ENCODE peak calls at places on chromosomes 5 and 9, in nine cellular contexts. One of them, this sample, is unnamed.
A peak's percentile ranks its signal among the peaks of the same experiment; 100 is the strongest.

GRCh38 chr5:74027732-74028338 is 401.8 kb downstream of the ARHGEF28 start:
- DNase-seq in GM12864: no peak
- DNase-seq in lung: no peak
- DNase-seq in cardiac fibroblast: no peak
- DNase-seq in GM12878: no peak
- DNase-seq in dorsolateral prefrontal cortex: no peak
- DNase-seq in AG04450: no peak
- DNase-seq in MCF 10A: no peak
- DNase-seq in cardiac muscle cell: no peak
- DNase-seq in this sample: no peak

GRCh38 chr5:160492565-160492964 is 70.9 kb downstream of the PTTG1 start:
- DNase-seq in GM12864: no peak
- DNase-seq in lung: no peak
- DNase-seq in cardiac fibroblast: no peak
- DNase-seq in GM12878: no peak
- DNase-seq in dorsolateral prefrontal cortex: no peak
- DNase-seq in AG04450: no peak
- DNase-seq in MCF 10A: no peak
- DNase-seq in cardiac muscle cell: no peak
- DNase-seq in this sample: no peak

GRCh38 chr9:35696520-35697215 is 6.9 kb upstream of the TPM2 start:
- DNase-seq in GM12864: peak; percentile 33
- DNase-seq in lung: peak; percentile 55
- DNase-seq in cardiac fibroblast: peak; percentile 62
- DNase-seq in GM12878: no peak
- DNase-seq in dorsolateral prefrontal cortex: peak; percentile 59
- DNase-seq in AG04450: no peak
- DNase-seq in MCF 10A: peak; percentile 68
- DNase-seq in cardiac muscle cell: peak; percentile 65
- DNase-seq in this sample: peak; percentile 85

GRCh38 chr5:122076669-122077450 is 1.2 kb downstream of the LOX start:
- DNase-seq in GM12864: no peak
- DNase-seq in lung: peak; percentile 80
- DNase-seq in cardiac fibroblast: peak; percentile 86
- DNase-seq in GM12878: no peak
- DNase-seq in dorsolateral prefrontal cortex: peak; percentile 72
- DNase-seq in AG04450: no peak
- DNase-seq in MCF 10A: peak; percentile 94
- DNase-seq in cardiac muscle cell: peak; percentile 86
- DNase-seq in this sample: peak; percentile 72

GRCh38 chr9:8683496-8683895 is 883.9 kb upstream of the DMAC1 start:
- DNase-seq in GM12864: no peak
- DNase-seq in lung: no peak
- DNase-seq in cardiac fibroblast: no peak
- DNase-seq in GM12878: no peak
- DNase-seq in dorsolateral prefrontal cortex: no peak
- DNase-seq in AG04450: no peak
- DNase-seq in MCF 10A: no peak
- DNase-seq in cardiac muscle cell: no peak
- DNase-seq in this sample: no peak

GRCh38 chr9:70398145-70398556 is 16.3 kb downstream of the KLF9 start:
- DNase-seq in GM12864: peak; percentile 61
- DNase-seq in lung: no peak
- DNase-seq in cardiac fibroblast: no peak
- DNase-seq in GM12878: peak; percentile 55
- DNase-seq in dorsolateral prefrontal cortex: no peak
- DNase-seq in AG04450: no peak
- DNase-seq in MCF 10A: no peak
- DNase-seq in cardiac muscle cell: peak; percentile 39
- DNase-seq in this sample: peak; percentile 61

GRCh38 chr5:10099548-10099947 is 150.1 kb downstream of the ATPSCKMT start:
- DNase-seq in GM12864: no peak
- DNase-seq in lung: no peak
- DNase-seq in cardiac fibroblast: no peak
- DNase-seq in GM12878: no peak
- DNase-seq in dorsolateral prefrontal cortex: no peak
- DNase-seq in AG04450: no peak
- DNase-seq in MCF 10A: no peak
- DNase-seq in cardiac muscle cell: no peak
- DNase-seq in this sample: no peak

GRCh38 chr5:172778223-172778814 is 7.3 kb upstream of the DUSP1 start:
- DNase-seq in GM12864: no peak
- DNase-seq in lung: no peak
- DNase-seq in cardiac fibroblast: peak; percentile 75
- DNase-seq in GM12878: no peak
- DNase-seq in dorsolateral prefrontal cortex: no peak
- DNase-seq in AG04450: no peak
- DNase-seq in MCF 10A: peak; percentile 97
- DNase-seq in cardiac muscle cell: peak; percentile 76
- DNase-seq in this sample: no peak

GRCh38 chr9:90830051-90830450 is 28.4 kb downstream of the SYK start:
- DNase-seq in GM12864: no peak
- DNase-seq in lung: no peak
- DNase-seq in cardiac fibroblast: no peak
- DNase-seq in GM12878: no peak
- DNase-seq in dorsolateral prefrontal cortex: no peak
- DNase-seq in AG04450: no peak
- DNase-seq in MCF 10A: no peak
- DNase-seq in cardiac muscle cell: no peak
- DNase-seq in this sample: no peak

GRCh38 chr5:129361441-129362025 is 98.6 kb upstream of the ADAMTS19 start:
- DNase-seq in GM12864: no peak
- DNase-seq in lung: no peak
- DNase-seq in cardiac fibroblast: peak; percentile 39
- DNase-seq in GM12878: no peak
- DNase-seq in dorsolateral prefrontal cortex: no peak
- DNase-seq in AG04450: no peak
- DNase-seq in MCF 10A: peak; percentile 47
- DNase-seq in cardiac muscle cell: peak; percentile 43
- DNase-seq in this sample: no peak

GRCh38 chr9:110217656-110218099 is 9.7 kb upstream of the C9orf152 start:
- DNase-seq in GM12864: peak; percentile 18
- DNase-seq in lung: no peak
- DNase-seq in cardiac fibroblast: peak; percentile 74
- DNase-seq in GM12878: no peak
- DNase-seq in dorsolateral prefrontal cortex: no peak
- DNase-seq in AG04450: peak; percentile 8
- DNase-seq in MCF 10A: peak; percentile 50
- DNase-seq in cardiac muscle cell: peak; percentile 69
- DNase-seq in this sample: peak; percentile 37

GRCh38 chr9:70577671-70578070 is 163.2 kb upstream of the KLF9 start:
- DNase-seq in GM12864: no peak
- DNase-seq in lung: no peak
- DNase-seq in cardiac fibroblast: no peak
- DNase-seq in GM12878: no peak
- DNase-seq in dorsolateral prefrontal cortex: no peak
- DNase-seq in AG04450: no peak
- DNase-seq in MCF 10A: no peak
- DNase-seq in cardiac muscle cell: no peak
- DNase-seq in this sample: no peak

GRCh38 chr9:121362813-121363585 is 7.1 kb downstream of the STOM start:
- DNase-seq in GM12864: no peak
- DNase-seq in lung: no peak
- DNase-seq in cardiac fibroblast: peak; percentile 79
- DNase-seq in GM12878: no peak
- DNase-seq in dorsolateral prefrontal cortex: no peak
- DNase-seq in AG04450: no peak
- DNase-seq in MCF 10A: peak; percentile 47
- DNase-seq in cardiac muscle cell: peak; percentile 68
- DNase-seq in this sample: no peak

GRCh38 chr9:87157366-87158031 is 210.2 kb upstream of the GAS1 start:
- DNase-seq in GM12864: no peak
- DNase-seq in lung: no peak
- DNase-seq in cardiac fibroblast: no peak
- DNase-seq in GM12878: no peak
- DNase-seq in dorsolateral prefrontal cortex: no peak
- DNase-seq in AG04450: no peak
- DNase-seq in MCF 10A: no peak
- DNase-seq in cardiac muscle cell: no peak
- DNase-seq in this sample: no peak

GRCh38 chr9:72753261-72753893 is 199.5 kb downstream of the ALDH1A1 start:
- DNase-seq in GM12864: no peak
- DNase-seq in lung: no peak
- DNase-seq in cardiac fibroblast: peak; percentile 39
- DNase-seq in GM12878: no peak
- DNase-seq in dorsolateral prefrontal cortex: no peak
- DNase-seq in AG04450: no peak
- DNase-seq in MCF 10A: peak; percentile 32
- DNase-seq in cardiac muscle cell: peak; percentile 32
- DNase-seq in this sample: no peak
- TF ChIP-seq CTCF in GM12864: no peak
- TF ChIP-seq CTCF in lung: no peak
- TF ChIP-seq CTCF in cardiac fibroblast: peak; percentile 43
- TF ChIP-seq CTCF in GM12878: no peak
- TF ChIP-seq CTCF in dorsolateral prefrontal cortex: peak; percentile 61
- TF ChIP-seq CTCF in AG04450: peak; percentile 46
- TF ChIP-seq CTCF in MCF 10A: peak; percentile 32
- TF ChIP-seq CTCF in cardiac muscle cell: peak; percentile 36
- TF ChIP-seq CTCF in this sample: no peak

GRCh38 chr5:41201082-41201772 is 12.1 kb downstream of the C6 start:
- DNase-seq in GM12864: no peak
- DNase-seq in lung: no peak
- DNase-seq in cardiac fibroblast: no peak
- DNase-seq in GM12878: no peak
- DNase-seq in dorsolateral prefrontal cortex: no peak
- DNase-seq in AG04450: no peak
- DNase-seq in MCF 10A: no peak
- DNase-seq in cardiac muscle cell: peak; percentile 29
- DNase-seq in this sample: no peak
- TF ChIP-seq CTCF in GM12864: no peak
- TF ChIP-seq CTCF in lung: no peak
- TF ChIP-seq CTCF in cardiac fibroblast: no peak
- TF ChIP-seq CTCF in GM12878: no peak
- TF ChIP-seq CTCF in dorsolateral prefrontal cortex: no peak
- TF ChIP-seq CTCF in AG04450: no peak
- TF ChIP-seq CTCF in MCF 10A: no peak
- TF ChIP-seq CTCF in cardiac muscle cell: no peak
- TF ChIP-seq CTCF in this sample: no peak

DNA sequence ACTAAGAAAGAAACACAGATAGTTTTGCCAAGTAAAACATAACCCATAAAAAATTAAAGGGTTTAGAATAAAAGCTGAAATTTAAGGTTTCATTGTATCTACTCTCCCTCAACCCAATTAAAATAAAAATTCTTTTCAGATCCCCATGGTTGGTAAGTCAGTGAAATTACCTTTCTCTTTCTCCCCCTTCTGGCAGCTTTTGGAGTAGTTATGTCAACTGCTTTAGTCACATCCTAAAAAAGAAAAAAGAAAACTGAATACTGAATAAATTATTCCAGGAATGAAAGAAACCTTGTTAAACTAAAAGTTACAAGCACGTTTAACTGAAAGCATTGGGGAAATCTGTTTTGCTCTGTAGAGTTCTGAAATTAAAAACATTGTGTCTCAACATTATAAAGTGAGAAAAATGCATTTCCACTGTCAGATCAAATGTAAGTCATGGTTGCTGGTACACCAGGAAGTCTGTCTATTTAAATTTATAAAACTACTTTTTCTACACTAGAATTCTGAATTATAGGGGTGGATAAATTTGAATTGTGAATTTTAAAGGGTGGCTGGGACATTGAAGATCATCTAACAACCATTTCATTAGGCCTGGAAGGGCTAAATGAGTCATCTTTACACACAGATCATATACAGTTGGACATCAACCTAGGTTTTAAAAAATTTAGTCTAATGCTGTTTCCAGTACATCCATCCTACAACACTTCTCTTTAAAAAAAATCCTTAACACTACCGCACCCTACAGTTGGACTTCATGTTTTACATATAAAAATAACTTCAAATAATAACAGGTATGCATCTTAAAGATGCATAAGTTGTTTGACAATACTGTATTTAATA is 24.7 kb downstream of the PSIP1 start:
- DNase-seq in GM12864: no peak
- DNase-seq in lung: no peak
- DNase-seq in cardiac fibroblast: peak; percentile 44
- DNase-seq in GM12878: no peak
- DNase-seq in dorsolateral prefrontal cortex: no peak
- DNase-seq in AG04450: no peak
- DNase-seq in MCF 10A: peak; percentile 37
- DNase-seq in cardiac muscle cell: peak; percentile 36
- DNase-seq in this sample: no peak
- TF ChIP-seq CTCF in GM12864: peak; percentile 32
- TF ChIP-seq CTCF in lung: no peak
- TF ChIP-seq CTCF in cardiac fibroblast: peak; percentile 53
- TF ChIP-seq CTCF in GM12878: peak; percentile 46
- TF ChIP-seq CTCF in dorsolateral prefrontal cortex: peak; percentile 47
- TF ChIP-seq CTCF in AG04450: peak; percentile 64
- TF ChIP-seq CTCF in MCF 10A: peak; percentile 26
- TF ChIP-seq CTCF in cardiac muscle cell: peak; percentile 56
- TF ChIP-seq CTCF in this sample: no peak

GRCh38 chr5:174581483-174581882 is 142.9 kb upstream of the MSX2 start:
- DNase-seq in GM12864: no peak
- DNase-seq in lung: no peak
- DNase-seq in cardiac fibroblast: peak; percentile 11
- DNase-seq in GM12878: no peak
- DNase-seq in dorsolateral prefrontal cortex: no peak
- DNase-seq in AG04450: no peak
- DNase-seq in MCF 10A: peak; percentile 68
- DNase-seq in cardiac muscle cell: peak; percentile 46
- DNase-seq in this sample: no peak
- TF ChIP-seq CTCF in GM12864: peak; percentile 33
- TF ChIP-seq CTCF in lung: no peak
- TF ChIP-seq CTCF in cardiac fibroblast: peak; percentile 0
- TF ChIP-seq CTCF in GM12878: peak; percentile 21
- TF ChIP-seq CTCF in dorsolateral prefrontal cortex: peak; percentile 53
- TF ChIP-seq CTCF in AG04450: peak; percentile 46
- TF ChIP-seq CTCF in MCF 10A: peak; percentile 28
- TF ChIP-seq CTCF in cardiac muscle cell: peak; percentile 65
- TF ChIP-seq CTCF in this sample: no peak

GRCh38 chr5:168023190-168023589 is 268.3 kb upstream of the WWC1 start:
- DNase-seq in GM12864: no peak
- DNase-seq in lung: no peak
- DNase-seq in cardiac fibroblast: peak; percentile 4
- DNase-seq in GM12878: no peak
- DNase-seq in dorsolateral prefrontal cortex: peak; percentile 77
- DNase-seq in AG04450: no peak
- DNase-seq in MCF 10A: no peak
- DNase-seq in cardiac muscle cell: no peak
- DNase-seq in this sample: no peak

GRCh38 chr5:168015506-168015905 is 275.9 kb upstream of the WWC1 start:
- DNase-seq in GM12864: no peak
- DNase-seq in lung: no peak
- DNase-seq in cardiac fibroblast: peak; percentile 11
- DNase-seq in GM12878: no peak
- DNase-seq in dorsolateral prefrontal cortex: no peak
- DNase-seq in AG04450: no peak
- DNase-seq in MCF 10A: no peak
- DNase-seq in cardiac muscle cell: peak; percentile 29
- DNase-seq in this sample: no peak

GRCh38 chr5:168017313-168017712 is 274.1 kb upstream of the WWC1 start:
- DNase-seq in GM12864: no peak
- DNase-seq in lung: no peak
- DNase-seq in cardiac fibroblast: no peak
- DNase-seq in GM12878: no peak
- DNase-seq in dorsolateral prefrontal cortex: no peak
- DNase-seq in AG04450: no peak
- DNase-seq in MCF 10A: no peak
- DNase-seq in cardiac muscle cell: no peak
- DNase-seq in this sample: no peak

GRCh38 chr5:168022761-168023160 is 268.7 kb upstream of the WWC1 start:
- DNase-seq in GM12864: no peak
- DNase-seq in lung: no peak
- DNase-seq in cardiac fibroblast: no peak
- DNase-seq in GM12878: no peak
- DNase-seq in dorsolateral prefrontal cortex: no peak
- DNase-seq in AG04450: no peak
- DNase-seq in MCF 10A: no peak
- DNase-seq in cardiac muscle cell: no peak
- DNase-seq in this sample: no peak

GRCh38 chr5:168020522-168021294 is 270.7 kb upstream of the WWC1 start:
- DNase-seq in GM12864: no peak
- DNase-seq in lung: no peak
- DNase-seq in cardiac fibroblast: peak; percentile 61
- DNase-seq in GM12878: no peak
- DNase-seq in dorsolateral prefrontal cortex: no peak
- DNase-seq in AG04450: no peak
- DNase-seq in MCF 10A: peak; percentile 31
- DNase-seq in cardiac muscle cell: peak; percentile 60
- DNase-seq in this sample: no peak
- TF ChIP-seq CTCF in GM12864: peak; percentile 10
- TF ChIP-seq CTCF in lung: no peak
- TF ChIP-seq CTCF in cardiac fibroblast: peak; percentile 42
- TF ChIP-seq CTCF in GM12878: no peak
- TF ChIP-seq CTCF in dorsolateral prefrontal cortex: peak; percentile 47
- TF ChIP-seq CTCF in AG04450: peak; percentile 37
- TF ChIP-seq CTCF in MCF 10A: peak; percentile 59
- TF ChIP-seq CTCF in cardiac muscle cell: peak; percentile 51
- TF ChIP-seq CTCF in this sample: no peak